ENCODE peak calls at places on chromosomes 5 and 9, in seven cellular contexts. L is neuronal stem cell, S is kidney, H is mammary epithelial cell, J is HCT116, U is GM23248, K is mesendoderm. E is an unnamed sample.
A peak's percentile ranks its signal among the peaks of the same experiment; 100 is the strongest.

GRCh38 chr5:36878421-36879088 is 2.0 kb downstream of the NIPBL start:
- DNase-seq in L (peak; percentile 75), U (peak; percentile 66), S (peak; percentile 61), K (peak; percentile 94), J (no peak), H (peak; percentile 56), E (peak; percentile 83)

GRCh38 chr9:135454737-135455136 is 24.8 kb upstream of the PPP1R26 start:
- DNase-seq in K (no peak), L (no peak), H (no peak), S (no peak), J (no peak), U (no peak), E (no peak)

GRCh38 chr9:106800691-106801090 is 62.3 kb upstream of the ZNF462 start:
- DNase-seq in H (no peak), J (no peak), U (peak; percentile 8), S (no peak), K (no peak), L (no peak), E (peak; percentile 61)

GRCh38 chr5:181152406-181152805 is 5.0 kb downstream of the OR2V2 start:
- DNase-seq in H (no peak), L (no peak), J (no peak), K (no peak), S (no peak), U (no peak), E (no peak)

GRCh38 chr9:5265939-5266338 is 34.7 kb downstream of the INSL4 start:
- DNase-seq in K (peak; percentile 35), S (no peak), J (no peak), L (no peak), U (no peak), H (no peak), E (no peak)

GRCh38 chr9:72635197-72635596 is 113.8 kb downstream of the TMC1 start:
- DNase-seq in K (peak; percentile 81), S (no peak), L (no peak), J (no peak), U (peak; percentile 12), H (no peak), E (no peak)

GRCh38 chr5:6544561-6544935 is 88.3 kb downstream of the NSUN2 start:
- DNase-seq in H (no peak), K (no peak), J (no peak), U (no peak), L (no peak), S (no peak), E (no peak)

GRCh38 chr5:10556331-10556807 is 7.5 kb upstream of the ANKRD33B start:
- DNase-seq in K (peak; percentile 85), H (peak; percentile 60), S (no peak), U (peak; percentile 87), J (no peak), L (no peak), E (peak; percentile 77)

GRCh38 chr9:72703574-72703973 is 182.2 kb downstream of the TMC1 start:
- DNase-seq in H (no peak), L (no peak), S (no peak), U (peak; percentile 56), K (no peak), J (no peak), E (peak; percentile 15)

GRCh38 chr9:96176901-96177718 is 124.9 kb downstream of the HSD17B3 start:
- DNase-seq in H (no peak), U (peak; percentile 7), L (no peak), K (peak; percentile 46), J (no peak), S (no peak), E (no peak)

GRCh38 chr9:37031081-37031480 is 3.0 kb downstream of the PAX5 start:
- DNase-seq in L (no peak), J (no peak), K (no peak), S (no peak), H (no peak), U (no peak), E (no peak)

GRCh38 chr9:118736406-118736805 is 632.8 kb downstream of the BRINP1 start:
- DNase-seq in S (no peak), U (no peak), K (peak; percentile 6), H (no peak), L (no peak), J (no peak), E (no peak)

GRCh38 chr5:132205385-132206125 is 22.1 kb downstream of the P4HA2 start:
- DNase-seq in H (no peak), S (no peak), U (no peak), K (no peak), L (no peak), J (no peak), E (peak; percentile 39)

GRCh38 chr5:132204736-132205135 is 22.9 kb downstream of the P4HA2 start:
- DNase-seq in L (no peak), U (no peak), J (no peak), K (no peak), H (no peak), S (no peak), E (no peak)

GRCh38 chr5:132203916-132204315 is 23.7 kb downstream of the P4HA2 start:
- DNase-seq in L (no peak), J (no peak), K (no peak), S (no peak), H (no peak), U (no peak), E (no peak)

GRCh38 chr5:132203464-132203818 is 24.2 kb downstream of the P4HA2 start:
- DNase-seq in S (no peak), K (no peak), L (no peak), U (peak; percentile 86), H (no peak), J (no peak), E (peak; percentile 47)

GRCh38 chr5:132204330-132204729 is 23.3 kb downstream of the P4HA2 start:
- DNase-seq in H (no peak), U (no peak), J (no peak), K (no peak), L (no peak), S (no peak), E (no peak)
- H3K4me3 ChIP-seq in H (no peak overlapping the region), U (no peak overlapping the region), J (no peak overlapping the region), K (no peak overlapping the region), L (no peak overlapping the region), S (no peak overlapping the region), E (no peak overlapping the region)

GRCh38 chr9:130329061-130329460 is 63.5 kb downstream of the HMCN2 start:
- DNase-seq in L (no peak), S (no peak), K (no peak), J (no peak), U (no peak), H (no peak), E (no peak)

GRCh38 chr9:130325921-130326320 is 60.4 kb downstream of the HMCN2 start:
- DNase-seq in K (no peak), S (no peak), U (no peak), J (no peak), L (no peak), H (no peak), E (no peak)

GRCh38 chr9:130327070-130327780 is 61.7 kb downstream of the HMCN2 start:
- DNase-seq in J (no peak), S (no peak), U (no peak), L (no peak), H (no peak), K (peak; percentile 61), E (no peak)

GRCh38 chr9:130328349-130328801 is 62.8 kb downstream of the HMCN2 start:
- DNase-seq in J (no peak), H (no peak), K (no peak), L (no peak), S (peak; percentile 94), U (peak; percentile 65), E (peak; percentile 17)

GRCh38 chr9:130327781-130328348 is 62.3 kb downstream of the HMCN2 start:
- DNase-seq in L (no peak), S (peak; percentile 90), H (no peak), U (peak; percentile 76), J (no peak), K (no peak), E (peak; percentile 24)
- H3K9ac ChIP-seq in L (no peak overlapping the region), S (no peak overlapping the region), H (no peak overlapping the region), U (peak overlapping the region; percentile 3), J (no peak overlapping the region), K (no peak overlapping the region), E (no peak overlapping the region)

DNA sequence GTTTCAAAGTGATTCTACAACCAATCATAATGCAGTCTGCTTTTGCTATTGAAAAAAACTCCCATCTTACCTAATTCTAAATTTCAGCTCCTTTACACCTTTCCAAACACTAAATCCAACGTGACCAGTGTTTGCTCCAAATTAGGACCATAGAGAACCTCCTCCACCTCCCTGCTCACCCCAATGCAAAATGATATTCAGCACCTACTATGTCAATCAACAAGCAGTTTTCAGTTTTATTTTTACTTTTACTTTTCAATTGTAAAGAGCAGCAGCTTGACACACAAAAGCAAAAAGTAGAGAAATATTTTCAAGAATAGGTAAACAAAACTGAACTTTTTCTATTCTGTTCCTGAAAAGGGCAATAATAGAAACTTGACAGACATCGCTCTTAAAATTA is 3.4 kb downstream of the FAM13B start:
- DNase-seq in K (no peak), J (no peak), L (no peak), S (no peak), U (no peak), H (no peak), E (no peak)
- H3K4me3 ChIP-seq in K (no peak overlapping the region), J (no peak overlapping the region), L (no peak overlapping the region), S (no peak overlapping the region), U (no peak overlapping the region), H (no peak overlapping the region), E (no peak overlapping the region)

GRCh38 chr9:117644133-117644532 is 60.1 kb upstream of the TLR4 start:
- DNase-seq in U (no peak), J (no peak), L (no peak), H (no peak), K (no peak), S (no peak), E (no peak)
- H3K9ac ChIP-seq in U (peak overlapping the region; percentile 33), J (no peak overlapping the region), L (no peak overlapping the region), H (no peak overlapping the region), K (no peak overlapping the region), S (peak overlapping the region; percentile 21), E (no peak overlapping the region)

DNA sequence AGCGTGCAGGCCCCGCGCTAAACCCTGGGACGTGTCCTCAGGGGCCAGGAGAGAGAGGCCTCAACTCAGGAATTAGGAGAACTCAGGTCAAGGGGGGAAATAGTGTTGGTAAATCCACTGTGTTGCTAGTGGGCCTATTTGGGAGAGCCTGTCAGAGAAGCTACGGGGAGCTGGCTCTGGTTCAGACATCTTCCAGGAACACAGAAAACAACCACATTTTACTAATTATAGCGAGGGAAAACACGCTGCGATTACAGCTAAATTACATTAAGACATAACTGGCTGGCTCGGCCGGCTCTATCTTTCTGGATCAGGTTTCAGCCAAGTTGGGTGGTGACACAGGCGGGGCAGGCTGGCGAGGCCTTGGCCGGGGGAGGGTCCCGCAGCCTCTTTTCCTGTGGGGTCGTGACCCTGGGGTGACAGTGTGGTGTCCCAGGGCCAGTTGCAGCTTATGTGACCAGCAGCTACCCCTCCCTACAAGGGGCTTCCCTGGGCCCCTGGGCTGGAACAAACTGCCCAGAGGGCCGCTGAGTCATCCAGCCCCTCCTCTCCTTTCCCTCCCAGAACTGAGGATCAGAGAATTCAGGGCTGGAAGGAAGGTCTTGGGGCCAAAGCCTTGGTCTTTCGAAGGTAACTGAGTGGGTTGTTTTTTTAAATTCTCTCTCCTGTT is 75.1 kb downstream of the FGF18 start:
- DNase-seq in L (peak; percentile 67), S (peak; percentile 92), J (peak; percentile 52), U (peak; percentile 80), K (peak; percentile 89), H (no peak), E (peak; percentile 95)
- H3K4me3 ChIP-seq in L (peak overlapping the region; percentile 18), S (no peak overlapping the region), J (peak overlapping the region; percentile 17), U (peak overlapping the region; percentile 46), K (no peak overlapping the region), H (no peak overlapping the region), E (peak overlapping the region; percentile 58)

E was measured in adipocyte.